ENCODE peak calls at places on chromosome 2, in seven cellular contexts. I, N, C, A, G, O and W are unnamed samples.

GRCh38 chr2:45833968-45834344 is 182.5 kb downstream of the PRKCE start:
- DNase-seq in N (no peak), A (no peak), I (no peak), C (no peak), O (no peak), G (no peak), W (peak)

GRCh38 chr2:43238176-43238575 is 11.8 kb upstream of the ZFP36L2 start:
- DNase-seq in I (no peak), G (no peak), A (no peak), O (no peak), C (no peak), N (peak), W (no peak)

GRCh38 chr2:24329700-24330099 is 30.6 kb downstream of the ITSN2 start:
- DNase-seq in G (no peak), N (no peak), C (no peak), I (no peak), O (no peak), A (no peak), W (no peak)

GRCh38 chr2:102801098-102801718 is 39.4 kb downstream of the TMEM182 start:
- DNase-seq in O (no peak), I (no peak), A (no peak), N (peak), G (no peak), C (no peak), W (no peak)

GRCh38 chr2:123303735-123304134 is 721.4 kb upstream of the CNTNAP5 start:
- DNase-seq in N (no peak), O (no peak), I (no peak), A (no peak), C (no peak), G (no peak), W (no peak)

GRCh38 chr2:121974919-121975654 is 219.6 kb downstream of the TSN start:
- DNase-seq in C (peak), O (peak), A (peak), N (peak), I (no peak), G (peak), W (peak)

GRCh38 chr2:165647409-165647808 is 146.6 kb downstream of the GALNT3 start:
- DNase-seq in A (no peak), I (no peak), G (no peak), N (no peak), C (no peak), O (no peak), W (no peak)

GRCh38 chr2:176105078-176105726 is 1.9 kb upstream of the HOXD11 start:
- DNase-seq in A (no peak), I (no peak), G (no peak), O (no peak), C (no peak), N (no peak), W (no peak)

GRCh38 chr2:16471031-16471430 is 194.6 kb downstream of the CYRIA start:
- DNase-seq in I (no peak), N (no peak), C (no peak), O (no peak), A (no peak), G (no peak), W (no peak)

GRCh38 chr2:20674974-20675679 is 8.2 kb downstream of the GDF7 start:
- DNase-seq in O (no peak), G (no peak), N (peak), I (no peak), A (peak), C (no peak), W (no peak)